ENCODE peak calls at places on chromosomes 13 and 19, in seven cellular contexts. K is fibroblast of mammary gland, L is BE2C, X is kidney, G is AG10803, S is right atrium auricular region, T is aorta. U is an unnamed sample.

GRCh38 chr13:113849546-113849945 is 14.3 kb downstream of the GAS6 start:
- DNase-seq in K (no peak), L (no peak), X (no peak), G (no peak), S (no peak), T (no peak), U (no peak)

GRCh38 chr19:55014714-55015113 is 23.4 kb downstream of the GP6 start:
- DNase-seq in K (no peak), L (peak; percentile 27), X (peak; percentile 76), G (no peak), S (no peak), T (no peak), U (no peak)

GRCh38 chr19:3606690-3607289 is at the start of gene TBXA2R:
- DNase-seq in K (peak; percentile 49), L (peak; percentile 81), X (peak; percentile 83), G (peak; percentile 53), S (peak; percentile 76), T (peak; percentile 90), U (no peak)

GRCh38 chr19:55581828-55582223 is 1.2 kb upstream of the ZNF579 start:
- DNase-seq in K (peak; percentile 34), L (no peak), X (no peak), G (no peak), S (no peak), T (no peak), U (no peak)

GRCh38 chr13:114144606-114145244 is 12.3 kb upstream of the RASA3 start:
- DNase-seq in K (no peak), L (no peak), X (no peak), G (no peak), S (no peak), T (no peak), U (no peak)

GRCh38 chr19:17052439-17052838 is 22.8 kb downstream of the HAUS8 start:
- DNase-seq in K (peak; percentile 60), L (peak; percentile 46), X (no peak), G (peak; percentile 54), S (no peak), T (no peak), U (peak; percentile 55)

GRCh38 chr13:80361883-80362327 is 21.0 kb upstream of the SPRY2 start:
- DNase-seq in K (no peak), L (no peak), X (no peak), G (no peak), S (no peak), T (no peak), U (no peak)

GRCh38 chr19:52099497-52100138 is 4.1 kb upstream of the ZNF841 start:
- DNase-seq in K (peak; percentile 59), L (no peak), X (no peak), G (no peak), S (no peak), T (no peak), U (no peak)

GRCh38 chr19:1810439-1811160 is 1.5 kb downstream of the ATP8B3 start:
- DNase-seq in K (no peak), L (peak; percentile 11), X (no peak), G (no peak), S (no peak), T (no peak), U (no peak)

GRCh38 chr19:2097330-2098327 is 914 bp downstream of the IZUMO4 start:
- DNase-seq in K (no peak), L (no peak), X (no peak), G (no peak), S (no peak), T (peak; percentile 69), U (no peak)

GRCh38 chr13:45623516-45624090 is 8.1 kb upstream of the ERICH6B start:
- DNase-seq in K (peak; percentile 39), L (no peak), X (no peak), G (peak; percentile 16), S (no peak), T (no peak), U (no peak)

GRCh38 chr13:73901324-73902068 is 232.7 kb downstream of the KLF12 start:
- DNase-seq in K (no peak), L (no peak), X (no peak), G (no peak), S (no peak), T (no peak), U (no peak)

GRCh38 chr13:106034201-106034600 is 501.3 kb downstream of the EFNB2 start:
- DNase-seq in K (peak; percentile 72), L (no peak), X (no peak), G (peak; percentile 56), S (no peak), T (no peak), U (no peak)

GRCh38 chr13:50527612-50528509 is 315.6 kb downstream of the DLEU7 start:
- DNase-seq in K (no peak), L (no peak), X (no peak), G (peak; percentile 52), S (no peak), T (no peak), U (no peak)

GRCh38 chr19:19866599-19867248 is 1.0 kb downstream of the ZNF253 start:
- DNase-seq in K (peak; percentile 9), L (peak; percentile 17), X (no peak), G (peak; percentile 1), S (no peak), T (no peak), U (peak; percentile 66)

GRCh38 chr19:38304866-38305429 is 897 bp downstream of the C19orf33 start:
- DNase-seq in K (no peak), L (peak; percentile 59), X (peak; percentile 93), G (no peak), S (no peak), T (no peak), U (peak; percentile 8)

GRCh38 chr19:6718741-6719539 is 1.5 kb downstream of the C3 start:
- DNase-seq in K (peak; percentile 37), L (peak; percentile 38), X (peak; percentile 73), G (peak; percentile 5), S (no peak), T (no peak), U (no peak)

GRCh38 chr19:38975861-38976271 is 324 bp upstream of the FBXO17 start:
- DNase-seq in K (peak; percentile 49), L (no peak), X (no peak), G (peak; percentile 38), S (no peak), T (peak; percentile 50), U (no peak)

GRCh38 chr19:46868444-46868843 is 7.6 kb downstream of the ARHGAP35 start:
- DNase-seq in K (no peak), L (no peak), X (no peak), G (no peak), S (no peak), T (no peak), U (no peak)

GRCh38 chr13:66329988-66330429 is 900.1 kb downstream of the PCDH9 start:
- DNase-seq in K (peak; percentile 39), L (no peak), X (no peak), G (no peak), S (no peak), T (no peak), U (no peak)

GRCh38 chr13:92804346-92804745 is 422.3 kb upstream of the GPC6 start:
- DNase-seq in K (peak; percentile 64), L (no peak), X (no peak), G (peak; percentile 76), S (no peak), T (no peak), U (no peak)

GRCh38 chr13:33794576-33794975 is 23.4 kb upstream of the RFC3 start:
- DNase-seq in K (no peak), L (no peak), X (no peak), G (peak; percentile 79), S (no peak), T (no peak), U (no peak)

GRCh38 chr19:11736696-11737095 is 2.0 kb downstream of the ZNF823 start:
- DNase-seq in K (peak; percentile 61), L (peak; percentile 49), X (peak; percentile 77), G (peak; percentile 38), S (peak; percentile 63), T (peak; percentile 76), U (no peak)

GRCh38 chr19:6739390-6739883 is at the start of gene TRIP10:
- DNase-seq in K (peak; percentile 71), L (peak; percentile 81), X (peak; percentile 95), G (peak; percentile 66), S (peak; percentile 91), T (peak; percentile 89), U (no peak)

GRCh38 chr19:47820410-47820809 is 1.3 kb upstream of the CRX start:
- DNase-seq in K (no peak), L (no peak), X (no peak), G (no peak), S (no peak), T (no peak), U (no peak)

GRCh38 chr13:24681930-24682329 is 1.7 kb downstream of the ATP12A start:
- DNase-seq in K (no peak), L (no peak), X (no peak), G (no peak), S (no peak), T (no peak), U (no peak)

GRCh38 chr13:24680258-24680920 is at the start of gene ATP12A:
- DNase-seq in K (no peak), L (no peak), X (no peak), G (no peak), S (no peak), T (no peak), U (no peak)

GRCh38 chr13:24682353-24682752 is 2.1 kb downstream of the ATP12A start:
- DNase-seq in K (no peak), L (no peak), X (no peak), G (no peak), S (no peak), T (no peak), U (no peak)

GRCh38 chr13:24679686-24680085 is 522 bp upstream of the ATP12A start:
- DNase-seq in K (no peak), L (no peak), X (no peak), G (no peak), S (no peak), T (no peak), U (no peak)

GRCh38 chr13:24680921-24681585 is 845 bp downstream of the ATP12A start:
- DNase-seq in K (no peak), L (no peak), X (no peak), G (no peak), S (no peak), T (no peak), U (no peak)
- H3K4me3 ChIP-seq in K (no peak overlapping the region), L (no peak overlapping the region), X (no peak overlapping the region), G (no peak overlapping the region), S (peak overlapping the region; percentile 48), T (no peak overlapping the region), U (peak overlapping the region; percentile 47)

GRCh38 chr19:45340232-45340898 is at the start of gene KLC3:
- DNase-seq in K (no peak), L (no peak), X (no peak), G (no peak), S (no peak), T (no peak), U (no peak)
- H3K4me3 ChIP-seq in K (no peak within 1 kb of the TSS), L (no peak within 1 kb of the TSS), X (peak within 1 kb of the TSS; percentile 32), G (no peak within 1 kb of the TSS), S (peak within 1 kb of the TSS; percentile 45), T (no peak within 1 kb of the TSS), U (peak within 1 kb of the TSS; percentile 36)

GRCh38 chr19:58395220-58395978 is at the start of gene RNF225:
- DNase-seq in K (peak; percentile 13), L (peak; percentile 32), X (peak; percentile 80), G (no peak), S (no peak), T (peak; percentile 29), U (no peak)
- H3K4me3 ChIP-seq in K (no peak within 1 kb of the TSS), L (no peak within 1 kb of the TSS), X (no peak within 1 kb of the TSS), G (no peak within 1 kb of the TSS), S (peak within 1 kb of the TSS; percentile 21), T (no peak within 1 kb of the TSS), U (no peak within 1 kb of the TSS)

DNA sequence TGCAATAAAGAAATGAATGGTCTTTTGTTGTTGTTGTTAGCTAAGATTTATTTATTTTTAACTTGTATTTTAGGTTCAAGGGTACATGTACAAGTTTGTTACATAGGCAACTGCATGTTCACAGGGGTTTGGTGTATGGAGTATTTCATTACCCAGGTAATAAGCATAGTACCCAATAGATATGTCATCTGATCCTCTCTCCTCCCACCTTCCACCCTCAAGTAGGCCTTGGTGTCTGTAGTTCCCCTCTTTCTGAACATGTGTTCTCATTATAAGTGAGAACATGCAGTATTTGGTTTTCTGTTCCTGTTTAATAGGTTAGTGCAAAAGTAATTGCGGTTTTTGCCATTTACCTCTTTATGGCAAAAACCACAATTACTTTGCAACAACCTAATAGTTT is 554.1 kb downstream of the TBC1D4 start:
- DNase-seq in K (no peak), L (no peak), X (no peak), G (no peak), S (no peak), T (no peak), U (no peak)
- H3K4me3 ChIP-seq in K (no peak overlapping the region), L (no peak overlapping the region), X (no peak overlapping the region), G (no peak overlapping the region), S (no peak overlapping the region), T (no peak overlapping the region), U (no peak overlapping the region)

U was measured in NT2/D1.